ENCODE peak calls at places on chromosomes 3 and 15, in six cellular contexts. P is cardiac fibroblast, V is B cell, O is WTC11, C is glutamatergic neuron, B is psoas muscle. I is an unnamed sample.

GRCh38 chr15:39830166-39830565 is 47.5 kb upstream of the FSIP1 start:
- DNase-seq in P (no peak), V (no peak), O (no peak), C (no peak), B (no peak), I (no peak)

GRCh38 chr3:158918008-158918407 is 116.2 kb downstream of the MFSD1 start:
- DNase-seq in P (peak), V (peak), O (peak), C (peak), B (no peak), I (peak)

GRCh38 chr15:62983956-62984355 is 58.6 kb upstream of the TPM1 start:
- DNase-seq in P (no peak), V (no peak), O (no peak), C (no peak), B (no peak), I (no peak)

GRCh38 chr3:184282941-184283340 is 7.1 kb downstream of the ECE2 start:
- DNase-seq in P (no peak), V (no peak), O (no peak), C (no peak), B (no peak), I (no peak)

GRCh38 chr3:52819936-52820335 is 10.5 kb downstream of the ITIH4 start:
- DNase-seq in P (no peak), V (no peak), O (no peak), C (no peak), B (no peak), I (no peak)

GRCh38 chr3:64046527-64046926 is 23.2 kb upstream of the PSMD6 start:
- DNase-seq in P (no peak), V (no peak), O (no peak), C (no peak), B (no peak), I (no peak)

GRCh38 chr15:35444557-35445204 is 101.3 kb downstream of the DPH6 start:
- DNase-seq in P (peak), V (peak), O (no peak), C (no peak), B (no peak), I (peak)

GRCh38 chr3:99473321-99473751 is 165.1 kb upstream of the COL8A1 start:
- DNase-seq in P (no peak), V (no peak), O (no peak), C (no peak), B (no peak), I (peak)

GRCh38 chr3:4865714-4866113 is 113.5 kb upstream of the BHLHE40 start:
- DNase-seq in P (no peak), V (no peak), O (no peak), C (no peak), B (no peak), I (no peak)

GRCh38 chr3:4866841-4867240 is 112.4 kb upstream of the BHLHE40 start:
- DNase-seq in P (peak), V (no peak), O (no peak), C (no peak), B (no peak), I (peak)

GRCh38 chr3:4862973-4863372 is 116.3 kb upstream of the BHLHE40 start:
- DNase-seq in P (no peak), V (no peak), O (no peak), C (no peak), B (no peak), I (no peak)

GRCh38 chr3:4859788-4860187 is 119.4 kb upstream of the BHLHE40 start:
- DNase-seq in P (no peak), V (no peak), O (no peak), C (no peak), B (no peak), I (no peak)

GRCh38 chr3:4864503-4864902 is 114.7 kb upstream of the BHLHE40 start:
- DNase-seq in P (no peak), V (no peak), O (no peak), C (no peak), B (no peak), I (peak)
- TF ChIP-seq CTCF in P (no peak), V (no peak), O (no peak), C (no peak), B (no peak), I (no peak)

DNA sequence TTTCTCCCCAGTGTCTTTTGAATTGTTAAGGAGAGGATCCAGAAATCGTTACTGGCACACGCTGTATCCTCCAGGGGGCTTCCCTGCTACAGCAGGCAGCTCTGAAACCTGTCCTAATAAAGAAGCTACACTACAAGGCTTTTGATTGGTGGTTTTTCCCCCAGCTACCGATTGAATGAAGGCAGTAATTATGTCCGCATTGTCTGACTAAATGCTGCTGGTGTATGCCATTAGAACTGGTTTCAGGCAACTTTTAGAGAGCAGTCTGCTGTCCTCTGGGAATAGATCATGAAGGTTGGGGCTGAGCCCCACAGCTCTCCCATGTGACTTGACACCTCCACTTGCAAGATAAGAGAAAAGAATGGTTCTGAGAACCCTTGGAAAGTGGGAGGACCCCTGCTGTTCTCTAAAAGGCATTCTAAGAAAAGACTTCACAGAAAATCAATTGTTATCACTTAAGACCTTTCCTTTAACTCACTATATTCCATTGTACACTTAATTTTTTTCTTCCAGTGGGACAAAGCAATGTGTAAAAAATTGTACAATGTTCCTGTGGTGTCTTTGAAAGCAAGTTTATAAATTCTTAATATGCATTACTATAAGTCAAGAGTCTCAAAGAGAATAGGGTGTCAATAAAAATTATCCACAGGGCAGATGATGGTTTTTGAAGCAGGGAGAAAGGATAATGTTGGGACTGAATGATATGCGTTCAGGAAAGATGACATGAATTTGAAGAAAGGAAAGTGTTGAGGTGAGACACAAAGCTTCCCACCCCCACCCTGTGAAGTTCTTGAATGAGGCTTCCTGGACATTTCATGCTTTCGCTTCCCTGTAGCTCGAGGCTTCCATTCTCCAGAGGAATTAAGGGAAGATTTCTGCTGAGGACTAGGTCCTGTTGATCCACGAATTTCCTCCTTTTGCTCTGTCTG is 53.0 kb upstream of the DAZL start:
- DNase-seq in P (peak), V (no peak), O (peak), C (peak), B (no peak), I (no peak)
- TF ChIP-seq CTCF in P (no peak), V (no peak), O (no peak), C (no peak), B (no peak), I (no peak)

GRCh38 chr3:55549172-55549571 is 62.1 kb upstream of the WNT5A start:
- DNase-seq in P (peak), V (no peak), O (no peak), C (no peak), B (no peak), I (no peak)
- TF ChIP-seq CTCF in P (peak), V (no peak), O (no peak), C (peak), B (peak), I (no peak)

DNA sequence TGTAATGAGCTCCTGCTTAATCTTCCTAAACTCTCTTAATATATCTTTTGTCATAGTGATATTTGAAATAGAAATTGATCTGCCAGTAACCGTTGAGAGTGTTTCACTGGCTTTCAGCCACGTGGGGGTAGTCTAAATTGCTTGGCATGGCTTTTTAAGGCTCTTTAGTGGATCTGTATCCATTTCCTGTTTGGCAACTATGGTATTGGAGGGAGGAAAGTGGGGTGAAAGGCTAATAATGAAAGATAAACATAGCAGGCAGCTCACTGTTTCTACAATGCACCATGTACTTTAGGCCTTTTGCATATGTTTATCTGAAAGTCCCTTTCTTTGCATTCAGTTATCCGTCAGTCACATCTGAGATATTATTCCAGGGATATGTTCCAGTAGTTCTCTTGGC is 10.6 kb downstream of the TOPAZ1 start:
- DNase-seq in P (peak), V (no peak), O (no peak), C (no peak), B (no peak), I (no peak)
- TF ChIP-seq CTCF in P (no peak), V (no peak), O (no peak), C (no peak), B (no peak), I (no peak)

DNA sequence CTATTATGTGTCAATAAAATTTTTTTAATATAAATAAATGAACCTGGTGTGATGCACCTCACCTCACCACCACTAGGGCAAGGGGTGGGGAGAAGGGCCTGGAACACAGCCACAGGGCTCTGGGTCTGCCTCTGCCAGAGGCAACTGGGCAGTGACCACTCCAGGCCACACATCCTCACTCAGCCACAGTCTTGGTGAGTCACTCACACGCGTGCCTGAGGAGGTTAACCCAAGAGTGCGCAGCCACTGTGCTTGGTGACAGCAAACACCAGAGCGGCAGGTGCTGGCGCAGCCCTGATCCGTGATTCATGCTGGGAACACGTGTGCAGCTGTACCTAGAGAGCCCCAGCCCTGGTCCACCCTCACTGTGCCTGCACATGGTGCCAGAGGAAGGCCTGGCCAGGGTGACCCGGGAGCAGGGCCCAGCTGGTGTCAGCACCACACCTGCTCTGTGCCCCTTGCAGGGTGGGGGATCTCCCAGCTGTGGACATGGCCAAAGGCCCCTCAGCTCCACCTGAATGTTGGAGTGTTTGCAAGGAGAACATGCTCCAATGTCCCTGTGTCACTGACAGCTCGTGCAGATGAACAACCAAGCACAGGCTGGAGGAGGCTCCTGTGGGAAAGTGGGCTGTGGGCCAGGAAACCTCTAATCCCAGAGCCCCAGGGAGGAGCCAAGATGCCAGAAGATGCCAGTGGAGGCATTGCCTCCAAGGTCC is 2.1 kb downstream of the SLC41A3 start:
- DNase-seq in P (peak), V (peak), O (peak), C (no peak), B (peak), I (peak)
- TF ChIP-seq CTCF in P (peak), V (peak), O (no peak), C (peak), B (peak), I (peak)

GRCh38 chr3:160643994-160644393 is 33.0 kb upstream of the ARL14 start:
- DNase-seq in P (no peak), V (no peak), O (no peak), C (no peak), B (no peak), I (peak)
- TF ChIP-seq CTCF in P (no peak), V (no peak), O (no peak), C (peak), B (no peak), I (peak)